ENCODE peak calls at places on chromosomes 7 and 10, in ten cellular contexts. One of them, this sample, is unnamed.

GRCh38 chr7:21128418-21128817 is 299.5 kb upstream of the SP4 start:
- DNase-seq in G401: no peak
- DNase-seq in ELR: no peak
- DNase-seq in neural crest cell: no peak
- DNase-seq in astrocyte of the spinal cord: no peak
- DNase-seq in OCI-LY7: no peak
- DNase-seq in NCI-H524: no peak
- DNase-seq in amniotic stem cell: no peak
- DNase-seq in Ammon's horn: no peak
- DNase-seq in NCI-H2171 treated with DMSO at 0.1 percent for 48 hours: no peak
- DNase-seq in this sample: no peak

GRCh38 chr10:95606922-95607321 is 45.8 kb upstream of the SORBS1 start:
- DNase-seq in Ammon's horn: no peak
- DNase-seq in astrocyte of the spinal cord: peak
- DNase-seq in ELR: no peak
- DNase-seq in G401: no peak
- DNase-seq in OCI-LY7: no peak
- DNase-seq in neural crest cell: no peak
- DNase-seq in NCI-H524: no peak
- DNase-seq in NCI-H2171 treated with DMSO at 0.1 percent for 48 hours: no peak
- DNase-seq in amniotic stem cell: no peak
- DNase-seq in this sample: no peak

GRCh38 chr10:28274475-28274874 is 28.4 kb downstream of the MPP7 start:
- DNase-seq in ELR: no peak
- DNase-seq in astrocyte of the spinal cord: no peak
- DNase-seq in NCI-H524: no peak
- DNase-seq in neural crest cell: no peak
- DNase-seq in amniotic stem cell: no peak
- DNase-seq in NCI-H2171 treated with DMSO at 0.1 percent for 48 hours: no peak
- DNase-seq in G401: no peak
- DNase-seq in Ammon's horn: no peak
- DNase-seq in OCI-LY7: no peak
- DNase-seq in this sample: no peak

GRCh38 chr7:138784692-138785091 is 13.1 kb upstream of the TMEM213 start:
- DNase-seq in OCI-LY7: no peak
- DNase-seq in NCI-H2171 treated with DMSO at 0.1 percent for 48 hours: no peak
- DNase-seq in NCI-H524: no peak
- DNase-seq in amniotic stem cell: no peak
- DNase-seq in neural crest cell: no peak
- DNase-seq in G401: no peak
- DNase-seq in astrocyte of the spinal cord: no peak
- DNase-seq in Ammon's horn: no peak
- DNase-seq in ELR: peak
- DNase-seq in this sample: no peak

GRCh38 chr10:17059197-17059688 is 70.4 kb downstream of the CUBN start:
- DNase-seq in neural crest cell: no peak
- DNase-seq in OCI-LY7: no peak
- DNase-seq in NCI-H524: no peak
- DNase-seq in astrocyte of the spinal cord: peak
- DNase-seq in amniotic stem cell: peak
- DNase-seq in NCI-H2171 treated with DMSO at 0.1 percent for 48 hours: no peak
- DNase-seq in Ammon's horn: no peak
- DNase-seq in ELR: peak
- DNase-seq in G401: no peak
- DNase-seq in this sample: peak

GRCh38 chr7:139731802-139732470 is 45.9 kb downstream of the HIPK2 start:
- DNase-seq in ELR: peak
- DNase-seq in NCI-H524: no peak
- DNase-seq in G401: peak
- DNase-seq in NCI-H2171 treated with DMSO at 0.1 percent for 48 hours: no peak
- DNase-seq in OCI-LY7: no peak
- DNase-seq in amniotic stem cell: peak
- DNase-seq in neural crest cell: no peak
- DNase-seq in Ammon's horn: peak
- DNase-seq in astrocyte of the spinal cord: peak
- DNase-seq in this sample: peak

GRCh38 chr7:4633012-4633411 is 49.1 kb upstream of the FOXK1 start:
- DNase-seq in amniotic stem cell: no peak
- DNase-seq in NCI-H2171 treated with DMSO at 0.1 percent for 48 hours: no peak
- DNase-seq in G401: no peak
- DNase-seq in ELR: peak
- DNase-seq in neural crest cell: no peak
- DNase-seq in astrocyte of the spinal cord: peak
- DNase-seq in OCI-LY7: no peak
- DNase-seq in Ammon's horn: no peak
- DNase-seq in NCI-H524: no peak
- DNase-seq in this sample: peak

GRCh38 chr10:90779573-90779972 is 78.3 kb downstream of the HTR7 start:
- DNase-seq in NCI-H2171 treated with DMSO at 0.1 percent for 48 hours: no peak
- DNase-seq in G401: no peak
- DNase-seq in Ammon's horn: no peak
- DNase-seq in neural crest cell: no peak
- DNase-seq in amniotic stem cell: no peak
- DNase-seq in ELR: peak
- DNase-seq in NCI-H524: no peak
- DNase-seq in OCI-LY7: no peak
- DNase-seq in astrocyte of the spinal cord: no peak
- DNase-seq in this sample: no peak

GRCh38 chr7:108211382-108212201 is 81.4 kb upstream of the LAMB4 start:
- DNase-seq in astrocyte of the spinal cord: peak
- DNase-seq in Ammon's horn: no peak
- DNase-seq in ELR: peak
- DNase-seq in neural crest cell: no peak
- DNase-seq in NCI-H524: no peak
- DNase-seq in OCI-LY7: no peak
- DNase-seq in amniotic stem cell: no peak
- DNase-seq in NCI-H2171 treated with DMSO at 0.1 percent for 48 hours: peak
- DNase-seq in G401: no peak
- DNase-seq in this sample: no peak

GRCh38 chr7:1742555-1743303 is 72.7 kb downstream of the ELFN1 start:
- DNase-seq in Ammon's horn: no peak
- DNase-seq in OCI-LY7: no peak
- DNase-seq in NCI-H524: no peak
- DNase-seq in NCI-H2171 treated with DMSO at 0.1 percent for 48 hours: peak
- DNase-seq in astrocyte of the spinal cord: peak
- DNase-seq in amniotic stem cell: no peak
- DNase-seq in ELR: peak
- DNase-seq in neural crest cell: no peak
- DNase-seq in G401: no peak
- DNase-seq in this sample: no peak

GRCh38 chr7:30927559-30927958 is 15.9 kb downstream of the AQP1 start:
- DNase-seq in ELR: no peak
- DNase-seq in NCI-H2171 treated with DMSO at 0.1 percent for 48 hours: no peak
- DNase-seq in OCI-LY7: no peak
- DNase-seq in amniotic stem cell: no peak
- DNase-seq in G401: no peak
- DNase-seq in astrocyte of the spinal cord: no peak
- DNase-seq in NCI-H524: no peak
- DNase-seq in neural crest cell: no peak
- DNase-seq in Ammon's horn: no peak
- DNase-seq in this sample: no peak

GRCh38 chr10:4514445-4515108 is 311.4 kb upstream of the AKR1E2 start:
- DNase-seq in Ammon's horn: peak
- DNase-seq in neural crest cell: no peak
- DNase-seq in G401: no peak
- DNase-seq in NCI-H2171 treated with DMSO at 0.1 percent for 48 hours: no peak
- DNase-seq in amniotic stem cell: no peak
- DNase-seq in astrocyte of the spinal cord: no peak
- DNase-seq in ELR: no peak
- DNase-seq in OCI-LY7: peak
- DNase-seq in NCI-H524: no peak
- DNase-seq in this sample: no peak

This sample was measured in SJSA1.